ENCODE peak calls at places on chromosomes 5 and 9, in seven cellular contexts. X is lower lobe of right lung, V is GDM1, N is NCI-H446, H is HTR-8/SVneo, I is HCT116, O is islet precursor cell. D is an unnamed sample.
A peak's percentile ranks its signal among the peaks of the same experiment; 100 is the strongest.

GRCh38 chr5:59745422-59745863 is 148.1 kb downstream of the PDE4D start:
- DNase-seq in X (no peak), V (no peak), I (no peak), H (peak; percentile 9), N (peak; percentile 69), O (no peak), D (no peak)

GRCh38 chr9:2055203-2055658 is 40.1 kb downstream of the SMARCA2 start:
- DNase-seq in X (no peak), H (no peak), N (no peak), I (no peak), O (no peak), V (no peak), D (no peak)

GRCh38 chr9:75183293-75183692 is 95.0 kb downstream of the OSTF1 start:
- DNase-seq in N (no peak), I (no peak), X (no peak), V (no peak), O (no peak), H (no peak), D (no peak)

GRCh38 chr5:83069406-83069805 is 7.8 kb downstream of the TMEM167A start:
- DNase-seq in N (no peak), X (no peak), I (no peak), O (no peak), H (no peak), V (no peak), D (no peak)

GRCh38 chr9:94250456-94250855 is 8.6 kb upstream of the ZNF169 start:
- DNase-seq in I (no peak), X (no peak), O (no peak), H (no peak), V (no peak), N (no peak), D (no peak)

GRCh38 chr5:120457839-120458507 is 6.1 kb upstream of the PRR16 start:
- DNase-seq in H (peak; percentile 37), O (peak; percentile 82), I (peak; percentile 59), V (peak; percentile 35), X (peak; percentile 82), N (peak; percentile 66), D (peak; percentile 77)

GRCh38 chr5:55913396-55914140 is 62.4 kb downstream of the IL31RA start:
- DNase-seq in N (no peak), H (no peak), O (no peak), X (no peak), I (no peak), V (no peak), D (no peak)

GRCh38 chr5:66757219-66757833 is 161.1 kb downstream of the MAST4 start:
- DNase-seq in V (peak; percentile 4), O (no peak), X (no peak), I (peak; percentile 18), N (peak; percentile 39), H (peak; percentile 21), D (no peak)

GRCh38 chr5:98106116-98107088 is 667.1 kb upstream of the RGMB start:
- DNase-seq in X (no peak), N (no peak), O (no peak), I (no peak), V (no peak), H (no peak), D (no peak)

GRCh38 chr5:115262405-115263247 is at the start of gene PGGT1B:
- DNase-seq in O (peak; percentile 91), X (peak; percentile 85), N (peak; percentile 70), H (peak; percentile 68), I (peak; percentile 32), V (peak; percentile 79), D (peak; percentile 70)

GRCh38 chr9:95588724-95589282 is 72.0 kb upstream of the PTCH1 start:
- DNase-seq in H (no peak), I (no peak), O (no peak), X (no peak), V (no peak), N (no peak), D (no peak)

GRCh38 chr9:137373611-137373980 is 49.4 kb downstream of the EXD3 start:
- DNase-seq in V (no peak), I (no peak), N (no peak), O (no peak), X (no peak), H (no peak), D (no peak)

GRCh38 chr5:143235423-143235822 is 168.1 kb downstream of the NR3C1 start:
- DNase-seq in V (no peak), N (no peak), O (no peak), I (peak; percentile 19), H (no peak), X (no peak), D (no peak)

GRCh38 chr5:111461261-111461671 is 51.1 kb downstream of the STARD4 start:
- DNase-seq in V (no peak), X (no peak), O (peak; percentile 69), N (no peak), H (peak; percentile 43), I (no peak), D (no peak)

GRCh38 chr9:137083418-137084004 is 3.3 kb upstream of the MAN1B1 start:
- DNase-seq in I (peak; percentile 94), N (peak; percentile 37), H (peak; percentile 67), O (peak; percentile 95), V (no peak), X (no peak), D (no peak)

GRCh38 chr9:130913599-130914416 is 17.2 kb upstream of the QRFP start:
- DNase-seq in I (no peak), H (no peak), V (no peak), N (no peak), X (no peak), O (no peak), D (no peak)

GRCh38 chr5:5598547-5599113 is 176.2 kb downstream of the ICE1 start:
- DNase-seq in N (no peak), V (no peak), I (peak; percentile 82), X (no peak), O (no peak), H (no peak), D (no peak)

GRCh38 chr5:138303365-138303764 is 28.2 kb downstream of the CDC25C start:
- DNase-seq in O (peak; percentile 76), X (no peak), H (no peak), N (peak; percentile 47), V (no peak), I (no peak), D (no peak)

GRCh38 chr5:39570418-39571027 is 145.7 kb upstream of the DAB2 start:
- DNase-seq in X (no peak), H (peak; percentile 41), V (no peak), O (no peak), I (peak; percentile 31), N (peak; percentile 65), D (no peak)

GRCh38 chr5:134275822-134276221 is 49.9 kb upstream of the PPP2CA start:
- DNase-seq in H (no peak), I (no peak), O (no peak), N (no peak), X (no peak), V (no peak), D (no peak)

GRCh38 chr5:158785397-158785796 is 314.3 kb downstream of the EBF1 start:
- DNase-seq in N (no peak), O (no peak), X (no peak), V (no peak), I (no peak), H (no peak), D (no peak)

GRCh38 chr5:33306758-33307157 is 134.0 kb upstream of the TARS1 start:
- DNase-seq in N (no peak), H (no peak), X (no peak), I (no peak), O (no peak), V (no peak), D (no peak)

GRCh38 chr5:154885438-154885837 is 27.0 kb downstream of the CNOT8 start:
- DNase-seq in X (no peak), I (no peak), N (no peak), H (no peak), V (no peak), O (no peak), D (no peak)

GRCh38 chr5:132233081-132233480 is 5.4 kb upstream of the P4HA2 start:
- DNase-seq in V (no peak), O (peak; percentile 20), I (no peak), X (no peak), H (no peak), N (no peak), D (no peak)

GRCh38 chr9:33230756-33231691 is 8.9 kb upstream of the SPINK4 start:
- DNase-seq in O (peak; percentile 69), H (no peak), V (no peak), N (no peak), I (no peak), X (no peak), D (no peak)

GRCh38 chr5:95086932-95087818 is 197.7 kb downstream of the MCTP1 start:
- DNase-seq in I (no peak), O (no peak), X (no peak), N (no peak), V (peak; percentile 55), H (no peak), D (no peak)

GRCh38 chr5:37304888-37305287 is 55.7 kb upstream of the CPLANE1 start:
- DNase-seq in V (no peak), X (no peak), I (no peak), O (no peak), H (no peak), N (no peak), D (no peak)

D was measured in CD14-positive monocyte.